ENCODE peak calls at places on chromosome 6, in nine cellular contexts. M is AG04450, R is Calu3, T is neural crest cell, Q is left ventricle myocardium inferior, U is right lobe of liver, D is ovary, K is RWPE1, A is foreskin fibroblast. E is an unnamed sample.

GRCh38 chr6:24922854-24923253 is 12.9 kb downstream of the RIPOR2 start:
- DNase-seq in M (no peak), R (no peak), T (no peak), Q (no peak), U (no peak), D (no peak), K (no peak), A (no peak), E (no peak)

GRCh38 chr6:12769556-12770255 is 53.1 kb downstream of the PHACTR1 start:
- DNase-seq in M (no peak), R (no peak), T (no peak), Q (no peak), U (no peak), D (no peak), K (no peak), A (peak; percentile 64), E (peak; percentile 83)

GRCh38 chr6:124873066-124873410 is 89.2 kb upstream of the RNF217 start:
- DNase-seq in M (no peak), R (no peak), T (no peak), Q (no peak), U (no peak), D (no peak), K (no peak), A (no peak), E (no peak)

GRCh38 chr6:30884521-30885480 is 482 bp downstream of the DDR1 start:
- DNase-seq in M (no peak), R (peak; percentile 74), T (peak; percentile 28), Q (peak; percentile 41), U (no peak), D (peak; percentile 65), K (peak; percentile 60), A (peak; percentile 63), E (peak; percentile 72)

GRCh38 chr6:195861-196360 is 96.4 kb upstream of the DUSP22 start:
- DNase-seq in M (no peak), R (no peak), T (no peak), Q (peak; percentile 40), U (no peak), D (peak; percentile 50), K (no peak), A (no peak), E (no peak)

GRCh38 chr6:41768545-41769308 is 11.0 kb downstream of the FRS3 start:
- DNase-seq in M (no peak), R (no peak), T (no peak), Q (no peak), U (no peak), D (no peak), K (no peak), A (no peak), E (peak; percentile 56)

GRCh38 chr6:43328528-43328927 is 19.9 kb upstream of the CRIP3 start:
- DNase-seq in M (no peak), R (peak; percentile 71), T (no peak), Q (peak; percentile 57), U (no peak), D (no peak), K (no peak), A (peak; percentile 11), E (no peak)

GRCh38 chr6:96162711-96163120 is 146.9 kb downstream of the FUT9 start:
- DNase-seq in M (no peak), R (no peak), T (no peak), Q (no peak), U (no peak), D (no peak), K (no peak), A (no peak), E (no peak)

GRCh38 chr6:129251669-129252376 is 368.9 kb downstream of the LAMA2 start:
- DNase-seq in M (peak; percentile 32), R (peak; percentile 60), T (peak; percentile 65), Q (no peak), U (no peak), D (no peak), K (peak; percentile 44), A (peak; percentile 83), E (peak; percentile 57)

GRCh38 chr6:6583836-6584235 is 4.7 kb upstream of the LY86 start:
- DNase-seq in M (no peak), R (no peak), T (no peak), Q (no peak), U (no peak), D (no peak), K (no peak), A (no peak), E (no peak)

GRCh38 chr6:18503588-18504231 is 116.6 kb downstream of the RNF144B start:
- DNase-seq in M (peak; percentile 66), R (peak; percentile 52), T (peak; percentile 41), Q (peak; percentile 20), U (peak; percentile 71), D (no peak), K (peak; percentile 57), A (peak; percentile 89), E (peak; percentile 76)
- TF ChIP-seq CTCF in M (peak; percentile 99), R (peak; percentile 62), T (peak; percentile 92), Q (peak; percentile 92), U (peak; percentile 85), D (peak; percentile 37), K (peak; percentile 94), A (peak; percentile 91), E (peak; percentile 98)

GRCh38 chr6:36246511-36247268 is 23.2 kb upstream of the PNPLA1 start:
- DNase-seq in M (no peak), R (no peak), T (no peak), Q (no peak), U (no peak), D (no peak), K (no peak), A (peak; percentile 52), E (no peak)

GRCh38 chr6:36247691-36248090 is 22.2 kb upstream of the PNPLA1 start:
- DNase-seq in M (no peak), R (no peak), T (no peak), Q (no peak), U (no peak), D (no peak), K (no peak), A (peak; percentile 67), E (no peak)

GRCh38 chr6:36243562-36244212 is 26.2 kb upstream of the PNPLA1 start:
- DNase-seq in M (no peak), R (no peak), T (no peak), Q (no peak), U (no peak), D (no peak), K (no peak), A (no peak), E (no peak)

GRCh38 chr6:36244641-36245280 is 25.1 kb upstream of the PNPLA1 start:
- DNase-seq in M (no peak), R (no peak), T (no peak), Q (no peak), U (no peak), D (no peak), K (no peak), A (no peak), E (no peak)

DNA sequence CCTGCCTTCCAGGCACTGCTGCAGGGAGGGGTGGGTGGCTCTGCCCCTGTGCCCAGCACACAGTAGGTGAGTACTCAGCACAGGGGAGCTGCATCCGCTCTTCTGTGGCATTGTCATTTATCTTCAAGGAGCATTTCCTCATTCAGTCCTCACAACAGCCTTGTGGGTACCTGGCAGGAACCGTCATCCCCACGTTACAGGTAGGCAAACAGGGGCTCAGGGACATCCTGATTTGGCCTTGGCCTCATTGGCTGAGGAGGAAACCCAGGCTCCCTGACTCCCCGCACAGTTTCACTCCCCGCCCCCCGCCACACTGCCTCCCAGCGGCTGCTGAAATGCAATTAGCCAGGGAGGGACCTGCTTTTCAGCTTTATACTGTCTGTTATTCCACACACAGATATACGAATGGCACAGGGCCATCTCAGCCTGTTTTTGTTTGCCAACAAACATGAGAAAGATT is 24.3 kb upstream of the PNPLA1 start:
- DNase-seq in M (no peak), R (no peak), T (no peak), Q (no peak), U (no peak), D (no peak), K (no peak), A (no peak), E (no peak)
- TF ChIP-seq CTCF in M (peak; percentile 9), R (no peak), T (no peak), Q (no peak), U (no peak), D (no peak), K (no peak), A (no peak), E (peak; percentile 25)

DNA sequence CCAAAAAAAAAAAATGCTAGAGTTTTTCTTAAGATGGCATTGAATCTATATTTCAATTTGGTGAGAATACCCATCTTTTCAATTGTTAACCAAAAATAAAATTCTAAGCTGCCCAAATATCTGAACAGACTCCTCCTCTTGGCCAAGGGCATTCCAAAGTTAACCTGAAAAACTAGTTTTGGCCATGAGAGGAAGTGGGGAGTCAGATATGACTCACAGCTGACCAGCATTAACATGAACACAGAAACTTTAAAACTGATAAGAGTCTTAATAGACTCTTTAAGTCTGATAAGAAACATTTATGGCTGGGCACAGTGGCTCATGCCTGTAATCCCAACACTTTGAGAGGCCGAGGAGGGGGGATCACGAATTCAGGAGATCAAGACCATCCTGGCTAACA is 171.3 kb downstream of the FAXC start:
- DNase-seq in M (no peak), R (peak; percentile 47), T (no peak), Q (no peak), U (no peak), D (no peak), K (peak; percentile 24), A (no peak), E (no peak)
- TF ChIP-seq CTCF in M (no peak), R (no peak), T (no peak), Q (no peak), U (no peak), D (no peak), K (no peak), A (no peak), E (no peak)

GRCh38 chr6:2351090-2351489 is 105.7 kb upstream of the GMDS start:
- DNase-seq in M (no peak), R (no peak), T (no peak), Q (no peak), U (no peak), D (no peak), K (no peak), A (no peak), E (no peak)

GRCh38 chr6:2351807-2352431 is 106.5 kb upstream of the GMDS start:
- DNase-seq in M (peak; percentile 34), R (no peak), T (no peak), Q (no peak), U (no peak), D (no peak), K (no peak), A (peak; percentile 76), E (no peak)

GRCh38 chr6:2353412-2354137 is 108.2 kb upstream of the GMDS start:
- DNase-seq in M (peak; percentile 45), R (peak; percentile 68), T (peak; percentile 54), Q (peak; percentile 37), U (peak; percentile 67), D (peak; percentile 63), K (peak; percentile 61), A (peak; percentile 88), E (peak; percentile 70)

GRCh38 chr6:2355155-2355554 is 109.8 kb upstream of the GMDS start:
- DNase-seq in M (no peak), R (no peak), T (no peak), Q (no peak), U (no peak), D (no peak), K (no peak), A (no peak), E (no peak)

GRCh38 chr6:2354138-2354491 is 108.7 kb upstream of the GMDS start:
- DNase-seq in M (no peak), R (no peak), T (no peak), Q (no peak), U (no peak), D (no peak), K (no peak), A (no peak), E (no peak)
- TF ChIP-seq CTCF in M (no peak), R (no peak), T (no peak), Q (peak; percentile 11), U (no peak), D (no peak), K (peak; percentile 49), A (no peak), E (no peak)